ENCODE peak calls at places on chromosomes 3 and 15, in six cellular contexts. W is lung, K is mammary epithelial cell, X is foreskin fibroblast, J is ovary, V is esophagus muscularis mucosa. A is an unnamed sample.
A peak's percentile ranks its signal among the peaks of the same experiment; 100 is the strongest.

GRCh38 chr15:88375234-88375926 is 91.8 kb downstream of the MRPL46 start:
- DNase-seq in K (peak; percentile 58), J (no peak), W (no peak), X (peak; percentile 71), V (no peak), A (peak; percentile 30)

GRCh38 chr3:112930771-112931170 is 44.1 kb downstream of the CD200R1 start:
- DNase-seq in J (no peak), V (no peak), K (peak; percentile 5), X (peak; percentile 8), W (no peak), A (no peak)

GRCh38 chr15:52481915-52482314 is 46.8 kb downstream of the MYO5A start:
- DNase-seq in X (peak; percentile 83), V (no peak), J (no peak), K (peak; percentile 76), W (no peak), A (peak; percentile 63)

GRCh38 chr3:109137766-109138165 is 1.2 kb downstream of the C3orf85 start:
- DNase-seq in K (no peak), V (no peak), W (no peak), X (no peak), J (no peak), A (no peak)

GRCh38 chr3:69647710-69648109 is 91.6 kb upstream of the MITF start:
- DNase-seq in W (no peak), J (no peak), X (peak; percentile 13), K (peak; percentile 1), V (no peak), A (no peak)

GRCh38 chr3:194373912-194374311 is 4.4 kb upstream of the LRRC15 start:
- DNase-seq in J (no peak), V (no peak), W (no peak), K (no peak), X (no peak), A (no peak)

GRCh38 chr3:117439812-117440211 is 730.2 kb downstream of the TUSC7 start:
- DNase-seq in X (peak; percentile 64), J (no peak), K (no peak), W (no peak), V (no peak), A (no peak)

GRCh38 chr15:37106490-37107001 is 6.2 kb upstream of the MEIS2 start:
- DNase-seq in J (peak; percentile 67), X (peak; percentile 55), V (no peak), K (no peak), W (no peak), A (no peak)

GRCh38 chr3:39383913-39384664 is 919 bp downstream of the SLC25A38 start:
- DNase-seq in W (peak; percentile 97), X (peak; percentile 98), V (peak; percentile 98), J (peak; percentile 96), K (peak; percentile 93), A (peak; percentile 71)

GRCh38 chr15:93321881-93322282 is 232.9 kb upstream of the RGMA start:
- DNase-seq in V (no peak), X (no peak), J (no peak), W (peak; percentile 63), K (peak; percentile 44), A (no peak)

GRCh38 chr3:172562881-172563835 is 39.9 kb upstream of the TNFSF10 start:
- DNase-seq in V (no peak), X (peak; percentile 53), W (no peak), K (peak; percentile 90), J (no peak), A (peak; percentile 83)

GRCh38 chr3:145760036-145760435 is 400.9 kb downstream of the PLOD2 start:
- DNase-seq in J (no peak), W (no peak), V (no peak), K (no peak), X (no peak), A (no peak)

GRCh38 chr15:45376967-45377629 is 1.2 kb downstream of the GATM start:
- DNase-seq in X (no peak), J (no peak), W (no peak), V (no peak), K (no peak), A (no peak)
- H3K4me3 ChIP-seq in X (no peak overlapping the region), J (peak overlapping the region; percentile 56), W (no peak overlapping the region), V (peak overlapping the region; percentile 68), K (no peak overlapping the region), A (peak overlapping the region; percentile 57)

DNA sequence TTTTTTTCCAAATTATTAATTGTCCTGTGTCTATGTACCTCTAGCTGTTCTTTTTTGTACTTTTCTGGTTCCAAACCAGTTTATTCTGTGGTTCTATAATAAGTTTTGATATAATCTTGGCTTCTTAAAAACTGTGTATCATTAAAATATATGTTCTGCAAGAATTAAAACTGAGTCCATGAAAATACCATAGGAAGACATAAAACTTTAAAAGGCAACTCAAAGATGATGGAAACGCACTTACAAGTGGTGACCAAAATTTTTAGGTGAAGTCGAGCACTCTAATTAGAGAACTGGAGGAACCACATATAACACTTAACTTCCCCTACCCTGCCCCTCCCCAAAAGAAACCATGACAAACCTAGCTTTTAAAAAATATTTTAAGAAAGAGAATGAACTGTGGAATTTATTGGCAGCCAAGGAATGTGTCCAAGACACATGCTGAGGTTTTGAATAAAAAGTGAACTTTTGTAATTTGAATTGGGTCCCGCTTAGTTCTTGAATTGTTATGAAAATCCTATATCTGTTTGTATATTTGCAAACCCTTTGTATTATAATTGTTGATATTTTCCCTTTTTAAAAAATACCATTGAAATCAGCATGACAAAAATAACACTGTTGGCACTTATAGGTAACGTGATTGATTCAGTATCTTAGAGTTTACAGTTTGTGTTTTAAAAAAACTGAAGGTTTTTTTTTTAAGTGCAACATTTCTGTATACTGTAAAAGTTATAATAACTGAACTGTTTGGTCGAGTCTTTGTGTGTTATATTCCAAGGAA is 7.7 kb downstream of the NR2F2 start:
- DNase-seq in V (no peak), W (no peak), J (no peak), K (no peak), X (peak; percentile 8), A (no peak)
- H3K4me3 ChIP-seq in V (peak overlapping the region; percentile 77), W (no peak overlapping the region), J (peak overlapping the region; percentile 46), K (no peak overlapping the region), X (peak overlapping the region; percentile 100), A (peak overlapping the region; percentile 93)

GRCh38 chr3:713225-713624 is 379.6 kb upstream of the CNTN6 start:
- DNase-seq in K (peak; percentile 77), V (no peak), W (no peak), J (no peak), X (peak; percentile 1), A (no peak)
- H3K4me3 ChIP-seq in K (no peak overlapping the region), V (no peak overlapping the region), W (no peak overlapping the region), J (no peak overlapping the region), X (no peak overlapping the region), A (no peak overlapping the region)

GRCh38 chr3:16900779-16901440 is 16.2 kb downstream of the PLCL2 start:
- DNase-seq in X (no peak), W (no peak), J (peak; percentile 40), V (no peak), K (no peak), A (no peak)
- H3K4me3 ChIP-seq in X (no peak overlapping the region), W (no peak overlapping the region), J (no peak overlapping the region), V (no peak overlapping the region), K (no peak overlapping the region), A (no peak overlapping the region)

GRCh38 chr15:64931381-64931780 is 19.7 kb downstream of the ANKDD1A start:
- DNase-seq in W (no peak), J (peak; percentile 9), K (no peak), X (no peak), V (peak; percentile 70), A (no peak)
- H3K4me3 ChIP-seq in W (no peak overlapping the region), J (no peak overlapping the region), K (no peak overlapping the region), X (no peak overlapping the region), V (no peak overlapping the region), A (no peak overlapping the region)